ENCODE peak calls at places on chromosomes 16 and 17, in six cellular contexts. One of them, this sample, is unnamed.

GRCh38 chr17:45008191-45008590 is 40.1 kb upstream of the C1QL1 start:
- DNase-seq in PC-3: no peak
- DNase-seq in dorsolateral prefrontal cortex: no peak
- DNase-seq in CD8-positive, alpha-beta T cell: no peak
- DNase-seq in neural progenitor cell: no peak
- DNase-seq in transverse colon: no peak
- DNase-seq in this sample: no peak

GRCh38 chr16:69745959-69746358 is 8.8 kb downstream of the NOB1 start:
- DNase-seq in PC-3: no peak
- DNase-seq in dorsolateral prefrontal cortex: no peak
- DNase-seq in CD8-positive, alpha-beta T cell: no peak
- DNase-seq in neural progenitor cell: no peak
- DNase-seq in transverse colon: no peak
- DNase-seq in this sample: no peak

GRCh38 chr16:47866431-47866830 is 289.4 kb downstream of the ABCC12 start:
- DNase-seq in PC-3: peak
- DNase-seq in dorsolateral prefrontal cortex: no peak
- DNase-seq in CD8-positive, alpha-beta T cell: no peak
- DNase-seq in neural progenitor cell: no peak
- DNase-seq in transverse colon: no peak
- DNase-seq in this sample: no peak

GRCh38 chr17:74220966-74221814 is 7.8 kb downstream of the TTYH2 start:
- DNase-seq in PC-3: no peak
- DNase-seq in dorsolateral prefrontal cortex: no peak
- DNase-seq in CD8-positive, alpha-beta T cell: no peak
- DNase-seq in neural progenitor cell: no peak
- DNase-seq in transverse colon: no peak
- DNase-seq in this sample: no peak

GRCh38 chr17:57357830-57358426 is 101.6 kb downstream of the MSI2 start:
- DNase-seq in PC-3: peak
- DNase-seq in dorsolateral prefrontal cortex: no peak
- DNase-seq in CD8-positive, alpha-beta T cell: no peak
- DNase-seq in neural progenitor cell: no peak
- DNase-seq in transverse colon: peak
- DNase-seq in this sample: no peak

GRCh38 chr16:813204-813915 is 12.8 kb upstream of the GNG13 start:
- DNase-seq in PC-3: peak
- DNase-seq in dorsolateral prefrontal cortex: peak
- DNase-seq in CD8-positive, alpha-beta T cell: peak
- DNase-seq in neural progenitor cell: peak
- DNase-seq in transverse colon: peak
- DNase-seq in this sample: peak

GRCh38 chr17:596763-597644 is 117.6 kb downstream of the VPS53 start:
- DNase-seq in PC-3: peak
- DNase-seq in dorsolateral prefrontal cortex: no peak
- DNase-seq in CD8-positive, alpha-beta T cell: no peak
- DNase-seq in neural progenitor cell: no peak
- DNase-seq in transverse colon: no peak
- DNase-seq in this sample: no peak

GRCh38 chr17:83068641-83069570 is 10.5 kb upstream of the METRNL start:
- DNase-seq in PC-3: no peak
- DNase-seq in dorsolateral prefrontal cortex: no peak
- DNase-seq in CD8-positive, alpha-beta T cell: no peak
- DNase-seq in neural progenitor cell: no peak
- DNase-seq in transverse colon: no peak
- DNase-seq in this sample: no peak

GRCh38 chr17:12438813-12439586 is 226.7 kb upstream of the MYOCD start:
- DNase-seq in PC-3: no peak
- DNase-seq in dorsolateral prefrontal cortex: no peak
- DNase-seq in CD8-positive, alpha-beta T cell: no peak
- DNase-seq in neural progenitor cell: no peak
- DNase-seq in transverse colon: no peak
- DNase-seq in this sample: no peak

GRCh38 chr16:24535827-24536226 is 3.5 kb upstream of the RBBP6 start:
- DNase-seq in PC-3: no peak
- DNase-seq in dorsolateral prefrontal cortex: no peak
- DNase-seq in CD8-positive, alpha-beta T cell: no peak
- DNase-seq in neural progenitor cell: no peak
- DNase-seq in transverse colon: no peak
- DNase-seq in this sample: no peak

GRCh38 chr17:77494664-77495435 is 354.1 kb downstream of the SEC14L1 start:
- DNase-seq in PC-3: peak
- DNase-seq in dorsolateral prefrontal cortex: peak
- DNase-seq in CD8-positive, alpha-beta T cell: peak
- DNase-seq in neural progenitor cell: peak
- DNase-seq in transverse colon: peak
- DNase-seq in this sample: peak

GRCh38 chr16:72371307-72372081 is 199.5 kb upstream of the PMFBP1 start:
- DNase-seq in PC-3: no peak
- DNase-seq in dorsolateral prefrontal cortex: no peak
- DNase-seq in CD8-positive, alpha-beta T cell: no peak
- DNase-seq in neural progenitor cell: peak
- DNase-seq in transverse colon: no peak
- DNase-seq in this sample: no peak

GRCh38 chr16:48479955-48480354 is 94.7 kb upstream of the SIAH1 start:
- DNase-seq in PC-3: no peak
- DNase-seq in dorsolateral prefrontal cortex: no peak
- DNase-seq in CD8-positive, alpha-beta T cell: no peak
- DNase-seq in neural progenitor cell: no peak
- DNase-seq in transverse colon: no peak
- DNase-seq in this sample: no peak

GRCh38 chr17:1050996-1051925 is 54.3 kb downstream of the TIMM22 start:
- DNase-seq in PC-3: no peak
- DNase-seq in dorsolateral prefrontal cortex: no peak
- DNase-seq in CD8-positive, alpha-beta T cell: no peak
- DNase-seq in neural progenitor cell: no peak
- DNase-seq in transverse colon: no peak
- DNase-seq in this sample: no peak

GRCh38 chr17:45171338-45172231 is 9.9 kb downstream of the HEXIM2 start:
- DNase-seq in PC-3: peak
- DNase-seq in dorsolateral prefrontal cortex: no peak
- DNase-seq in CD8-positive, alpha-beta T cell: no peak
- DNase-seq in neural progenitor cell: peak
- DNase-seq in transverse colon: peak
- DNase-seq in this sample: no peak

GRCh38 chr17:68400404-68400735 is 56.9 kb downstream of the WIPI1 start:
- DNase-seq in PC-3: no peak
- DNase-seq in dorsolateral prefrontal cortex: no peak
- DNase-seq in CD8-positive, alpha-beta T cell: no peak
- DNase-seq in neural progenitor cell: no peak
- DNase-seq in transverse colon: no peak
- DNase-seq in this sample: no peak

GRCh38 chr17:83115202-83115651 is 35.8 kb downstream of the METRNL start:
- DNase-seq in PC-3: no peak
- DNase-seq in dorsolateral prefrontal cortex: no peak
- DNase-seq in CD8-positive, alpha-beta T cell: no peak
- DNase-seq in neural progenitor cell: no peak
- DNase-seq in transverse colon: no peak
- DNase-seq in this sample: no peak

GRCh38 chr16:69351309-69352027 is at the start of gene TMED6:
- DNase-seq in PC-3: no peak
- DNase-seq in dorsolateral prefrontal cortex: no peak
- DNase-seq in CD8-positive, alpha-beta T cell: no peak
- DNase-seq in neural progenitor cell: no peak
- DNase-seq in transverse colon: peak
- DNase-seq in this sample: no peak

GRCh38 chr17:42937712-42938596 is 26.3 kb downstream of the AARSD1 start:
- DNase-seq in PC-3: peak
- DNase-seq in dorsolateral prefrontal cortex: peak
- DNase-seq in CD8-positive, alpha-beta T cell: peak
- DNase-seq in neural progenitor cell: peak
- DNase-seq in transverse colon: peak
- DNase-seq in this sample: no peak

GRCh38 chr17:5500804-5501391 is 14.5 kb downstream of the MIS12 start:
- DNase-seq in PC-3: peak
- DNase-seq in dorsolateral prefrontal cortex: peak
- DNase-seq in CD8-positive, alpha-beta T cell: peak
- DNase-seq in neural progenitor cell: peak
- DNase-seq in transverse colon: peak
- DNase-seq in this sample: peak

GRCh38 chr17:60094754-60095153 is 16.0 kb upstream of the HEATR6 start:
- DNase-seq in PC-3: no peak
- DNase-seq in dorsolateral prefrontal cortex: no peak
- DNase-seq in CD8-positive, alpha-beta T cell: no peak
- DNase-seq in neural progenitor cell: no peak
- DNase-seq in transverse colon: no peak
- DNase-seq in this sample: no peak

GRCh38 chr16:3882531-3882930 is 2.0 kb upstream of the CREBBP start:
- DNase-seq in PC-3: no peak
- DNase-seq in dorsolateral prefrontal cortex: no peak
- DNase-seq in CD8-positive, alpha-beta T cell: no peak
- DNase-seq in neural progenitor cell: no peak
- DNase-seq in transverse colon: no peak
- DNase-seq in this sample: no peak

GRCh38 chr16:3879258-3879886 is 1.1 kb downstream of the CREBBP start:
- DNase-seq in PC-3: peak
- DNase-seq in dorsolateral prefrontal cortex: no peak
- DNase-seq in CD8-positive, alpha-beta T cell: no peak
- DNase-seq in neural progenitor cell: peak
- DNase-seq in transverse colon: peak
- DNase-seq in this sample: no peak

GRCh38 chr16:3880623-3881498 is at the start of gene CREBBP:
- DNase-seq in PC-3: peak
- DNase-seq in dorsolateral prefrontal cortex: peak
- DNase-seq in CD8-positive, alpha-beta T cell: peak
- DNase-seq in neural progenitor cell: peak
- DNase-seq in transverse colon: peak
- DNase-seq in this sample: peak

GRCh38 chr16:3879887-3880564 is 487 bp downstream of the CREBBP start:
- DNase-seq in PC-3: peak
- DNase-seq in dorsolateral prefrontal cortex: peak
- DNase-seq in CD8-positive, alpha-beta T cell: peak
- DNase-seq in neural progenitor cell: peak
- DNase-seq in transverse colon: peak
- DNase-seq in this sample: peak

GRCh38 chr16:3881499-3881995 is 1.0 kb upstream of the CREBBP start:
- DNase-seq in PC-3: no peak
- DNase-seq in dorsolateral prefrontal cortex: no peak
- DNase-seq in CD8-positive, alpha-beta T cell: no peak
- DNase-seq in neural progenitor cell: no peak
- DNase-seq in transverse colon: no peak
- DNase-seq in this sample: no peak
- H3K27ac ChIP-seq in PC-3: no peak
- H3K27ac ChIP-seq in dorsolateral prefrontal cortex: no peak
- H3K27ac ChIP-seq in CD8-positive, alpha-beta T cell: no peak
- H3K27ac ChIP-seq in neural progenitor cell: no peak
- H3K27ac ChIP-seq in transverse colon: no peak
- H3K27ac ChIP-seq in this sample: no peak

GRCh38 chr16:3589001-3589400 is 11.8 kb upstream of the NLRC3 start:
- DNase-seq in PC-3: no peak
- DNase-seq in dorsolateral prefrontal cortex: no peak
- DNase-seq in CD8-positive, alpha-beta T cell: no peak
- DNase-seq in neural progenitor cell: no peak
- DNase-seq in transverse colon: no peak
- DNase-seq in this sample: no peak

GRCh38 chr16:3589991-3590701 is 12.9 kb upstream of the NLRC3 start:
- DNase-seq in PC-3: no peak
- DNase-seq in dorsolateral prefrontal cortex: no peak
- DNase-seq in CD8-positive, alpha-beta T cell: no peak
- DNase-seq in neural progenitor cell: no peak
- DNase-seq in transverse colon: no peak
- DNase-seq in this sample: no peak

GRCh38 chr16:3589441-3589921 is 12.3 kb upstream of the NLRC3 start:
- DNase-seq in PC-3: no peak
- DNase-seq in dorsolateral prefrontal cortex: no peak
- DNase-seq in CD8-positive, alpha-beta T cell: no peak
- DNase-seq in neural progenitor cell: no peak
- DNase-seq in transverse colon: no peak
- DNase-seq in this sample: no peak

GRCh38 chr16:3584412-3584811 is 7.2 kb upstream of the NLRC3 start:
- DNase-seq in PC-3: no peak
- DNase-seq in dorsolateral prefrontal cortex: no peak
- DNase-seq in CD8-positive, alpha-beta T cell: no peak
- DNase-seq in neural progenitor cell: no peak
- DNase-seq in transverse colon: no peak
- DNase-seq in this sample: no peak

GRCh38 chr16:3587547-3588110 is 10.4 kb upstream of the NLRC3 start:
- DNase-seq in PC-3: no peak
- DNase-seq in dorsolateral prefrontal cortex: no peak
- DNase-seq in CD8-positive, alpha-beta T cell: no peak
- DNase-seq in neural progenitor cell: no peak
- DNase-seq in transverse colon: no peak
- DNase-seq in this sample: no peak
- H3K4me3 ChIP-seq in PC-3: no peak
- H3K4me3 ChIP-seq in dorsolateral prefrontal cortex: no peak
- H3K4me3 ChIP-seq in CD8-positive, alpha-beta T cell: no peak
- H3K4me3 ChIP-seq in neural progenitor cell: no peak
- H3K4me3 ChIP-seq in transverse colon: no peak
- H3K4me3 ChIP-seq in this sample: no peak

DNA sequence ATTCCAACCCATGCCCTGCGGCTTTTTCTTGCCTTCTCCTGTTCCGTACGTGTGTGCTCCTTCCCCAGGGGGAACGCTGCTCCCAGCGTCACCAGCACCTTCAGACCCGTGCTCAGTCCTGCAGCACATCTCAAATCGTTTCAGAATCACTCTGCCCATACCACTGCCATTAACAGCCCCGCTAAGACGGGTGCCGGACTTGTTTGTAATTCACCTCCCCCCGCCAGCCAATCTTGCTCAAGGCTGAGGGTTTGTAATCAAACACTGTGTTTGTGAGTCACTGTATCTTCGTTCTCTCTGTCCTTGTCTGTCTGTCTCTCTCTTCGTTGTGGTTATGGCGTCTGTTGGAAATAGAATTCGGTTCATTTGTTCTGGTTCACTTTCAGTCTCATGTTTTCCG is 17.3 kb downstream of the CARD14 start:
- DNase-seq in PC-3: peak
- DNase-seq in dorsolateral prefrontal cortex: no peak
- DNase-seq in CD8-positive, alpha-beta T cell: no peak
- DNase-seq in neural progenitor cell: no peak
- DNase-seq in transverse colon: no peak
- DNase-seq in this sample: no peak
- H3K27ac ChIP-seq in PC-3: peak
- H3K27ac ChIP-seq in dorsolateral prefrontal cortex: no peak
- H3K27ac ChIP-seq in CD8-positive, alpha-beta T cell: no peak
- H3K27ac ChIP-seq in neural progenitor cell: no peak
- H3K27ac ChIP-seq in transverse colon: peak
- H3K27ac ChIP-seq in this sample: no peak

DNA sequence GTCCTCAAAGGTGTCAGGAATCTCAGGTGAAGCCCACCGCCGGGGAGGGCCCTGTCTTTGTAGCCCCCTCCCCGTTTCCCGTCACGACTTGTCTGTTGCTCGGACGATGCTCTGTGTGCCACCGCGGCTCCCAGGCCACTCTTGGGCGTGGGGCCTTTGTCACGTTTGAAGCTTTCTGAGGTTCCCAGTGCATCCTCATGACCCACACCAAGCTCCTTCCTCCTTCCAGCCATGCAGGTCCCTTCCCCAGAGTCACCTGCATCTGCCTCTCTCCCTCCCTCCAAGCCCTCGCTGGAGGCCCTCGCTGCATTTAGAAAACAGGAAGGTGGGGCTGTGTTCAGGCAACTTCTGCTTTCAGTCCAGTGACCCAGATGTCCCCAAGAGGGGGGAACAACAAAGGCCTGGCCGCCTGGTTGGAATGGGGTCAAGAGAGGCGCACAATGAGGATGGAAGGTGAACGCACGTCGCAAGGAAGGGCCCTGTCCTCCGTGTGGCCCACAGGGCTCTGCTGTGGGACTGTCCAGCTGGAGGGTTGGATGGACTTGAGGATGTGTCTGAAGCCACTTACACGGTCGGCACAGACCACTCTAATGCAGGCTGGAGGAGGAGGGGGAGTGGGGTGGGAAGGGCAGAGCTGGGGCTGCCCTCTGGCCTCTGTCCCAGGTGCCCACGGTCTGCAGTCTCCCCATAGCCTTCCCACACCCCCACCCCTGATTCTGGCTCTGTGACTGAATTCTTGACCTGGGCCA is 59.8 kb downstream of the OR1D5 start:
- DNase-seq in PC-3: no peak
- DNase-seq in dorsolateral prefrontal cortex: peak
- DNase-seq in CD8-positive, alpha-beta T cell: no peak
- DNase-seq in neural progenitor cell: no peak
- DNase-seq in transverse colon: peak
- DNase-seq in this sample: no peak
- H3K4me3 ChIP-seq in PC-3: no peak
- H3K4me3 ChIP-seq in dorsolateral prefrontal cortex: peak
- H3K4me3 ChIP-seq in CD8-positive, alpha-beta T cell: peak
- H3K4me3 ChIP-seq in neural progenitor cell: no peak
- H3K4me3 ChIP-seq in transverse colon: no peak
- H3K4me3 ChIP-seq in this sample: peak

This sample was measured in effector memory CD4-positive, alpha-beta T cell.